ENCODE peak calls at places on chromosomes 16 and 17, in five cellular contexts. I is tibial artery, A is ascending aorta, B is endothelial cell of umbilical vein, D is A673. Q is an unnamed sample.

GRCh38 chr17:78442648-78443128 is 64.2 kb downstream of the PGS1 start:
- DNase-seq in D (no peak), B (no peak), A (peak), I (peak), Q (peak)

GRCh38 chr16:50244140-50244503 is 22.2 kb upstream of the ADCY7 start:
- DNase-seq in I (no peak), B (no peak), D (no peak), A (no peak), Q (no peak)

GRCh38 chr17:27499451-27500265 is 43.4 kb downstream of the KSR1 start:
- DNase-seq in B (no peak), I (no peak), D (no peak), A (no peak), Q (no peak)

GRCh38 chr16:87115646-87116045 is 201.5 kb downstream of the C16orf95 start:
- DNase-seq in B (no peak), I (no peak), D (no peak), A (no peak), Q (no peak)

GRCh38 chr17:51427259-51428255 is 167.2 kb downstream of the UTP18 start:
- DNase-seq in B (no peak), I (no peak), A (no peak), D (peak), Q (no peak)

GRCh38 chr16:86294535-86294934 is 215.8 kb upstream of the FOXF1 start:
- DNase-seq in D (no peak), A (no peak), B (no peak), I (no peak), Q (no peak)

GRCh38 chr17:73155410-73156165 is 9.2 kb upstream of the SSTR2 start:
- DNase-seq in B (no peak), D (no peak), A (no peak), I (no peak), Q (no peak)

GRCh38 chr17:229130-229944 is 47.9 kb upstream of the DOC2B start:
- DNase-seq in I (no peak), A (no peak), D (no peak), B (peak), Q (no peak)

GRCh38 chr16:2942045-2942444 is 22.0 kb upstream of the KREMEN2 start:
- DNase-seq in A (no peak), D (no peak), I (no peak), B (no peak), Q (no peak)

GRCh38 chr17:82388223-82388921 is 16.8 kb downstream of the UTS2R start:
- DNase-seq in D (no peak), A (no peak), B (no peak), I (no peak), Q (no peak)

GRCh38 chr17:68182940-68183551 is 64.8 kb upstream of the AMZ2 start:
- DNase-seq in D (no peak), A (no peak), I (no peak), B (no peak), Q (no peak)

GRCh38 chr17:57898487-57899311 is 48.9 kb upstream of the MRPS23 start:
- DNase-seq in A (no peak), D (no peak), B (no peak), I (peak), Q (no peak)

GRCh38 chr16:73231969-73232554 is 184.1 kb upstream of the ZFHX3 start:
- DNase-seq in I (no peak), B (no peak), A (no peak), D (peak), Q (no peak)

GRCh38 chr17:55296171-55296695 is 31.5 kb downstream of the HLF start:
- DNase-seq in D (no peak), B (no peak), I (no peak), A (no peak), Q (no peak)

GRCh38 chr17:29176500-29177351 is 3.5 kb downstream of the MYO18A start:
- DNase-seq in D (peak), A (no peak), I (no peak), B (peak), Q (no peak)

GRCh38 chr17:46802831-46803230 is 15.7 kb downstream of the WNT3 start:
- DNase-seq in B (no peak), D (no peak), I (no peak), A (no peak), Q (no peak)

GRCh38 chr17:55584055-55584685 is 72.9 kb upstream of the SMIM36 start:
- DNase-seq in A (no peak), B (peak), I (no peak), D (peak), Q (no peak)

GRCh38 chr17:62804822-62805221 is 3.3 kb downstream of the MARCHF10 start:
- DNase-seq in A (no peak), D (no peak), B (peak), I (no peak), Q (no peak)

GRCh38 chr16:28057949-28058348 is 5.6 kb downstream of the GSG1L start:
- DNase-seq in D (no peak), B (no peak), A (no peak), I (no peak), Q (no peak)

GRCh38 chr16:67879462-67879861 is 5.2 kb upstream of the NRN1L start:
- DNase-seq in D (no peak), B (no peak), A (no peak), I (no peak), Q (no peak)

GRCh38 chr16:895371-895770 is 75.4 kb downstream of the LMF1 start:
- DNase-seq in B (no peak), I (no peak), A (no peak), D (no peak), Q (no peak)

GRCh38 chr16:72508196-72508595 is 336.2 kb upstream of the PMFBP1 start:
- DNase-seq in A (no peak), I (no peak), D (no peak), B (no peak), Q (no peak)

GRCh38 chr17:79619196-79619595 is 8.3 kb upstream of the RBFOX3 start:
- DNase-seq in I (peak), B (no peak), A (no peak), D (no peak), Q (no peak)

GRCh38 chr17:56752263-56752662 is 81.5 kb downstream of the C17orf67 start:
- DNase-seq in B (peak), A (no peak), D (peak), I (no peak), Q (no peak)

GRCh38 chr17:39663340-39663687 is 1.8 kb upstream of the TCAP start:
- DNase-seq in A (no peak), B (no peak), D (no peak), I (no peak), Q (no peak)

GRCh38 chr17:39662551-39663339 is 2.4 kb upstream of the TCAP start:
- DNase-seq in D (no peak), I (peak), A (no peak), B (no peak), Q (no peak)

GRCh38 chr17:39665642-39666221 is 583 bp downstream of the TCAP start:
- DNase-seq in A (no peak), I (peak), D (no peak), B (no peak), Q (no peak)

GRCh38 chr17:39664581-39665561 is at the start of gene TCAP:
- DNase-seq in A (no peak), I (no peak), B (no peak), D (no peak), Q (no peak)

DNA sequence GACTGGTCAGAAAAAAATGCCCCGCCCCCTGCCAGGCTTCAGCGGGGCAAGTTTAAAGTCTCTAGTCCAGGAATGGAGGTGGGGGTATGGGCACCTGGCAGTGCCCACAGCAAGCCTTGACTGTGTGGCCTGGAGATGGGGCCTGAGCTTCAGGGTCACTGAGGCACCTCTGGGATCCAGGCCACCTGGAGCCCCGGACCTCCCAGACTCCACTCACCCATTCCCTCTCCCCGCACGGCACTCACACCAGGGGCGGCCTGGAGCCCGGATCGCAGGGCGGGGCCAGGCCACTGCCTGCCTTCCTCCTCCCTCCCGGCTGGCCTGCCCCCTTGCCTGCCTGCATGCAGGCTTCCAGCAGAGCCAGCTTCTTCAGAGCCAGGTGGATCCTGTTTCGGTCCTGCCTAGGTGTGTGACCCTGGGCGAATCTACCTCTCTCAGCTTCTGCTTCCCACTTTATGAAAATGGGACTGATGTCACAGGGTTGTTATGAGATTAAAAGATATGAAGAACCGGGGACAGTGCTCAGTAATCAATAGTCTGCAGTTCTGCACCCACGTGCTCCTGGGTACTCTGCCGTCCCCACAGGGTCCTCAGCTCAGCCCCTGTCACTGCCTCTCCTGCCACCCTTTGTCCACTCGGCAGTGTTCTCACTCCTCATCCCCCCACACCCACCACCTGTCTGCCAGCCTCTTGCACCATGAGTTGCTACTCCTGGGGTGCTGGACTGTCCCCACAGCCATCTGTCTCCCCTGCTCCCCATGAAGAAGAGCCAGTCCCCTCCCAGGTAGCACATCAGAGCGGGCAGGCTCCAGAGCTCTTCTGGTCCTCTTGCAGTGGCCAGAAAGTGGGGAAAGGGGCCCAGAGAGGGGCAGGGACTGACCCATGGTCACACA is 1.2 kb upstream of the TCAP start:
- DNase-seq in A (no peak), B (no peak), D (no peak), I (peak), Q (no peak)
- H3K27ac ChIP-seq in A (peak), B (no peak), D (no peak), I (peak), Q (peak)

DNA sequence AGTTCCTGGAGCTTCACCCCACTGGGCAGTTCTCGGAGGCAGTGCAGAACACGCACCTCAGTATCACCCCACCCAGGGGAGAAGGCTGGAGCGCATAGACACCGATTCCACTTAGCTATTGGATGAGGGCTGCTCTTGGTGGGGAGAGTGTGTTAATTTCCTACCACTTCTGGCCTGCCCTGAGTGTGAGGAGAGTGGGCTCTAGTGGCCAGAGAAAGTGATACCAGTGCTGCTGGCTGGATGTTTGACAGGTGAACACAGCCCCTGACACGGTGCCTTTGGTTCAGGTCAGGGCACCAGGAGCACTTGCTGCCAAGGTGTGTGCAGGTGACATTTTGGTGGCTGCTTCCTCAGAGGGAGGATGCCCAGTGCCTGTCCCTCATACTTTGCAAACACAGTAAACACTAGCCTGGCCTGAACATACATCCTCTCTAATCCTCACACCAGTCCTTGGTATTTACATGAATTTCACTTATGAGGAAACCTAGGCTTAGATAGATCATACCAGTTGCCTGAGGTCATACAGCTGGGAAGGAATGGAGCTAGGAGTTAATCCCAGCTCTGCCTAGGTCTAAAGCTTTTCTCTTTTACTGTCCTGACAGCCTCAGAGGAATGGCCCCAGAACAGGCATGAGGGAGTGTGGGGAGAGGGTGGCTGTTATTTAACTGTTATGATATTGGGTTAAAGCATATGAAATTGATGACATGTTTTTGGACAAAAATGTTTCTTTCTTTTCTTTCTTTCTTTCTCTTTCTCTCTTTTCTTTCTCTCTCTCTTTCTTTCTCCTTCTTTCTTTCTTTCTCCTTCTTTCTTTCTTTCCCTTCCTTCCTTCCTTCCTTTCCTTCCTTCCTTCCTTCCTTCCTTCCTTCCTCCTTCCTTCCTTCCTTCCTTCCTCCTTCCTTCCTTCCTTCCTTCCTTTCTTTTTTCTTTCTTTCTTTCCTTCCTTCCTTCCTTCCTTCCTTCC is 21.0 kb upstream of the ITGAX start:
- DNase-seq in D (peak), I (no peak), B (no peak), A (no peak), Q (no peak)
- TF ChIP-seq CTCF in D (peak), I (no peak), B (peak), A (no peak), Q (no peak)

DNA sequence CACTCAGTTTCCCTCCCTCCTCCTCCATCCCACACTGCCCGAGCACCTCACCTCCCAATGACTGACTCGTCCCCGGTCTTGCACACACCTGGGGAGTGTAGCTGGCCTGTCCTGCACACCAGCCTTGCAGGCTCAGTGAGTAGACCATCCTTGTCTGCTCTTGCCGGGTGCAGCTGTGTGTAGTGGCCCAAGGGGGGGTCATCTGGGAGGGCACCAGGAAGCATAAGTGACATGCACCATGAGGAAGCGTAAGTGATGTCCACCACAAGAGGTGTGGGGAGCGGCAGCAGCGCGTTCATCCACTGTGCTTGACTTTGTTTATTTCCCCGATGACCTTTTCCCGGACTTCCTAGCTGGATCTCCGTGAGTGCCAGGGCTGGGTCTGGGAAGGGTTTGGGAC is 45.5 kb upstream of the CDR2 start:
- DNase-seq in I (no peak), A (no peak), B (no peak), D (no peak), Q (no peak)
- H3K4me3 ChIP-seq in I (no peak), A (no peak), B (no peak), D (no peak), Q (no peak)

DNA sequence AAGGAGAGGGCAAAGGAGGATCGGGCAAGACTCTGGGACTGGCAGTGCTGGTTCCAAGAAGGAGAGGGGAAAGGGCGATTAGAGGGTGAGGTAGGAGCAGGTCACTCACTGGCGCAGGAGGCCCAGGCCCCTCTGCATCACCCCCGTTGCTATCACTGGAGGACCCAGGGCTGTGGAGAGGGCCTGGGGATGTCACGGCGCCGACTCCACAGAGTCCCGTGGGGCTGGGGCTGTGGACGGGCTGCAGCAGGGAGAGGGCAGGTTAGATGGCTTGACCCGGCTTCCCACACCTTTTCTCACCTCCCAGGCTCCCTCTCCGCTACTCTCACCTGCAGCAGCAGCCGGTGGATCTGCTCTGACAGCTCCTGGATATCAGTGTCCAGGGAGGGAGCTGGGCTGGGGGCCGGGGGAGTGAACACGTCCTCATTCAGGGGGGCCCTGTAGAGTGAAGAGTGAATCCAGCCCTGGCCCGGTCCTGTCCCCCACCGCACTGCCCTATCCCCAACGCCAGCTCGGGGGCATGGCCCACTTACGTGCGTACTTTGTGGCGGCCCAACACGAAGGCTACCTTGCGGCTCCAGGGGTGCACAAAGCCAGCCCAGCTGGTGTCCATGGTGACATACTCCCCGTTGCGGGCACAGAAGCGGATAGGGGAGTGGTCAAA is 4.9 kb downstream of the PER1 start:
- DNase-seq in B (no peak), A (no peak), D (no peak), I (no peak), Q (peak)
- H3K27ac ChIP-seq in B (no peak), A (peak), D (no peak), I (peak), Q (peak)

GRCh38 chr17:30997270-30997669 is 26.4 kb downstream of the RNF135 start:
- DNase-seq in I (no peak), A (no peak), B (no peak), D (no peak), Q (no peak)

GRCh38 chr17:30995347-30995746 is 24.5 kb downstream of the RNF135 start:
- DNase-seq in D (no peak), A (no peak), I (no peak), B (no peak), Q (no peak)

GRCh38 chr17:30996481-30996880 is 25.6 kb downstream of the RNF135 start:
- DNase-seq in B (no peak), D (no peak), A (no peak), I (no peak), Q (no peak)

GRCh38 chr17:30990458-30990857 is 19.6 kb downstream of the RNF135 start:
- DNase-seq in I (no peak), A (no peak), D (no peak), B (no peak), Q (no peak)

GRCh38 chr17:30992551-30992950 is 21.7 kb downstream of the RNF135 start:
- DNase-seq in D (no peak), B (no peak), A (no peak), I (no peak), Q (no peak)
- TF ChIP-seq CTCF in D (no peak), B (no peak), A (no peak), I (no peak), Q (no peak)

GRCh38 chr16:20871258-20871657 is 28.9 kb downstream of the DCUN1D3 start:
- DNase-seq in A (no peak), B (no peak), I (no peak), D (no peak), Q (no peak)
- H3K4me3 ChIP-seq in A (no peak), B (no peak), I (no peak), D (no peak), Q (no peak)

DNA sequence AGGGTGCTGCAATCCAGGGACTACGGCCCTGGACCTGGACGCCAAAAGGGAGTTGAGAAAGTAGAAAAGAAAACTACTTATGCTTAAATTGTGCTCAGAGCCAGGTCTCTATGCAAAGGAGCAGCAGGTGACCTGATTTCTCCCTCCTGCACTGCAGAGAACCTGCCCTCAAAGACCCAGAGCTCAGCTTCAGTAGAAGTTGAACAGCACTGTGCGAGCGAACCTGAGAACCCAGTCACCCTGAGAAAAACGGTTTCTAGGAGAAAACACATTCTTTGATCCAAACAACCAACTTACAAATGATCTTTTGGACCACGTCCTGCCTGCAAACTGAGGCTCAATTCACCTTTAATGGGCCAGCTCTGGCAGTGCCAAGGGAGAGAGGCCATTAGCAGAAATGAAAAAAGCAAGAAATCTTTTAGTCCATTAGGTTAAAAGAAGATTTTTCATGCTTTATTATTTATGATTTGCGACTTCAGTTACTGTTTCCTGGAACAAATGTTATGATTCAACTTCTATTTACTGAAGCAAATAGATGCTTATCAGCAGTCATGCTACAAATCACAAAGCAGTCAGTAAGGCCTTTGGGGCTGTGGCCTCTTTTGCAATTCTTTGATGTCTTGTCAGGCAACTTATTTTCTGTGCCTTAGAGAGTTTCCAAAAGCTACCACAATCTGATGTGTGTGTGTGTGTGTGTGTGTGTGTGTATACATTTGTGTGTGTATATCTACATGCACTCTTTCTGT is 65.7 kb upstream of the LRRC37A3 start:
- DNase-seq in I (no peak), B (peak), A (no peak), D (no peak), Q (no peak)
- H3K27ac ChIP-seq in I (no peak), B (no peak), A (peak), D (no peak), Q (peak)